ENCODE peak calls at places on chromosome X, in six cellular contexts. I is psoas muscle; X is adipocyte; M is smooth muscle cell of the brain vasculature; C is activated CD4-positive, alpha-beta T cell treated with anti-CD3 and anti-CD28 coated beads, Interleukin-2, amount 10 ng/mL, durations not matched to agents 7 days and 5 days; W is HTR-8/SVneo. G is an unnamed sample.

GRCh38 chrX:151402719-151403390 is 5.8 kb downstream of the VMA21 start:
- DNase-seq in I (peak), X (no peak), M (no peak), C (no peak), W (no peak), G (no peak)

GRCh38 chrX:122546269-122546668 is 637.8 kb upstream of the GRIA3 start:
- DNase-seq in I (no peak), X (no peak), M (no peak), C (no peak), W (no peak), G (no peak)

GRCh38 chrX:48800574-48801280 is 1.1 kb upstream of the HDAC6 start:
- DNase-seq in I (no peak), X (no peak), M (no peak), C (peak), W (no peak), G (no peak)

GRCh38 chrX:43693602-43694406 is 37.7 kb downstream of the MAOA start:
- DNase-seq in I (no peak), X (peak), M (no peak), C (no peak), W (no peak), G (no peak)

GRCh38 chrX:27924261-27924660 is 57.0 kb downstream of the DCAF8L1 start:
- DNase-seq in I (no peak), X (no peak), M (no peak), C (no peak), W (no peak), G (no peak)

GRCh38 chrX:78182881-78183280 is 43.4 kb upstream of the TAF9B start:
- DNase-seq in I (no peak), X (no peak), M (no peak), C (no peak), W (no peak), G (no peak)

GRCh38 chrX:152928761-152929400 is 31.0 kb downstream of the ZNF185 start:
- DNase-seq in I (no peak), X (no peak), M (no peak), C (no peak), W (no peak), G (no peak)

GRCh38 chrX:10011261-10011931 is 44.2 kb downstream of the CLDN34 start:
- DNase-seq in I (no peak), X (peak), M (no peak), C (no peak), W (no peak), G (no peak)

GRCh38 chrX:129145382-129145781 is 377.9 kb downstream of the SMARCA1 start:
- DNase-seq in I (no peak), X (no peak), M (no peak), C (no peak), W (no peak), G (no peak)

G was measured in Panc1.